ENCODE peak calls at places on chromosomes 6 and 20, in four cellular contexts. M is AG10803, Z is sigmoid colon, S is heart left ventricle. G is an unnamed sample.

GRCh38 chr6:53984163-53984562 is 127.1 kb upstream of the MLIP start:
- DNase-seq in M (peak), Z (no peak), S (no peak), G (peak)

GRCh38 chr6:3791526-3792212 is 40.2 kb upstream of the PXDC1 start:
- DNase-seq in M (no peak), Z (no peak), S (no peak), G (no peak)

GRCh38 chr6:35736982-35737412 is at the start of gene ARMC12:
- DNase-seq in M (no peak), Z (peak), S (no peak), G (no peak)

GRCh38 chr6:79984261-79984660 is 20.2 kb upstream of the TTK start:
- DNase-seq in M (peak), Z (no peak), S (no peak), G (peak)

GRCh38 chr6:101296184-101296583 is 97.3 kb upstream of the GRIK2 start:
- DNase-seq in M (peak), Z (no peak), S (no peak), G (peak)

GRCh38 chr20:45963059-45964011 is 8.7 kb downstream of the ZNF335 start:
- DNase-seq in M (peak), Z (peak), S (no peak), G (peak)

GRCh38 chr20:38599410-38599882 is 2.2 kb upstream of the ARHGAP40 start:
- DNase-seq in M (no peak), Z (no peak), S (peak), G (no peak)

GRCh38 chr6:14379568-14379967 is 262.0 kb downstream of the CD83 start:
- DNase-seq in M (no peak), Z (no peak), S (no peak), G (no peak)

GRCh38 chr20:20635006-20635405 is 77.4 kb downstream of the RALGAPA2 start:
- DNase-seq in M (no peak), Z (no peak), S (no peak), G (no peak)

GRCh38 chr6:44131880-44132279 is 4.5 kb downstream of the TMEM63B start:
- DNase-seq in M (no peak), Z (no peak), S (no peak), G (no peak)

GRCh38 chr6:44133981-44134711 is 6.8 kb downstream of the TMEM63B start:
- DNase-seq in M (no peak), Z (no peak), S (no peak), G (no peak)

GRCh38 chr6:44132476-44132875 is 5.1 kb downstream of the TMEM63B start:
- DNase-seq in M (no peak), Z (no peak), S (no peak), G (no peak)

GRCh38 chr6:44135173-44135748 is 7.9 kb downstream of the TMEM63B start:
- DNase-seq in M (no peak), Z (no peak), S (no peak), G (no peak)

GRCh38 chr6:44133003-44133931 is 5.9 kb downstream of the TMEM63B start:
- DNase-seq in M (peak), Z (peak), S (peak), G (peak)
- TF ChIP-seq CTCF in M (peak), Z (no peak), S (no peak), G (no peak)

GRCh38 chr20:63273635-63274380 is 1.2 kb downstream of the ARFGAP1 start:
- DNase-seq in M (peak), Z (no peak), S (no peak), G (peak)
- H3K4me3 ChIP-seq in M (peak), Z (peak), S (peak), G (peak)

GRCh38 chr6:583639-584038 is 73.3 kb downstream of the HUS1B start:
- DNase-seq in M (no peak), Z (peak), S (no peak), G (no peak)

GRCh38 chr6:583116-583515 is 73.8 kb downstream of the HUS1B start:
- DNase-seq in M (no peak), Z (no peak), S (no peak), G (no peak)

GRCh38 chr6:582370-582769 is 74.5 kb downstream of the HUS1B start:
- DNase-seq in M (no peak), Z (no peak), S (no peak), G (no peak)

GRCh38 chr6:579339-579738 is 77.6 kb downstream of the HUS1B start:
- DNase-seq in M (peak), Z (no peak), S (no peak), G (peak)
- TF ChIP-seq CTCF in M (peak), Z (no peak), S (no peak), G (peak)

GRCh38 chr6:32195652-32195901 is 3.1 kb upstream of the GPSM3 start:
- DNase-seq in M (peak), Z (peak), S (peak), G (peak)
- H3K4me3 ChIP-seq in M (no peak), Z (peak), S (peak), G (no peak)